ENCODE peak calls at places on chromosome 1, in seven cellular contexts. S, D, W, M, T, I and C are unnamed samples.

GRCh38 chr1:168441745-168442144 is 102.1 kb downstream of the XCL2 start:
- DNase-seq in S (no peak), D (no peak), W (no peak), M (peak; percentile 5), T (no peak), I (no peak), C (no peak)

GRCh38 chr1:150555198-150555970 is 6.2 kb downstream of the ADAMTSL4 start:
- DNase-seq in S (no peak), D (no peak), W (peak; percentile 1), M (no peak), T (no peak), I (peak; percentile 39), C (no peak)

GRCh38 chr1:219931033-219931432 is 2.7 kb upstream of the SLC30A10 start:
- DNase-seq in S (no peak), D (no peak), W (no peak), M (no peak), T (no peak), I (no peak), C (no peak)

GRCh38 chr1:147758379-147759100 is 1.9 kb downstream of the GJA5 start:
- DNase-seq in S (no peak), D (no peak), W (no peak), M (no peak), T (no peak), I (no peak), C (no peak)

GRCh38 chr1:33426906-33427305 is 4.0 kb downstream of the PHC2 start:
- DNase-seq in S (no peak), D (no peak), W (no peak), M (no peak), T (no peak), I (no peak), C (no peak)

GRCh38 chr1:68321084-68321685 is 88.9 kb upstream of the WLS start:
- DNase-seq in S (peak; percentile 16), D (peak; percentile 67), W (no peak), M (peak; percentile 61), T (peak; percentile 70), I (peak; percentile 79), C (no peak)

GRCh38 chr1:168637350-168637991 is 61.1 kb downstream of the XCL1 start:
- DNase-seq in S (peak; percentile 40), D (no peak), W (no peak), M (peak; percentile 38), T (no peak), I (no peak), C (peak; percentile 15)

GRCh38 chr1:162823231-162823630 is 32.7 kb downstream of the HSD17B7 start:
- DNase-seq in S (no peak), D (no peak), W (peak; percentile 41), M (no peak), T (no peak), I (no peak), C (no peak)

GRCh38 chr1:109910123-109910962 is at the start of gene CSF1:
- DNase-seq in S (peak; percentile 83), D (peak; percentile 92), W (peak; percentile 78), M (peak; percentile 86), T (peak; percentile 71), I (peak; percentile 82), C (peak; percentile 84)

GRCh38 chr1:100351095-100351884 is 1.0 kb upstream of the CDC14A start:
- DNase-seq in S (peak; percentile 84), D (peak; percentile 90), W (peak; percentile 91), M (peak; percentile 84), T (peak; percentile 88), I (peak; percentile 87), C (peak; percentile 83)

GRCh38 chr1:92934395-92935378 is 26.6 kb downstream of the DIPK1A start:
- DNase-seq in S (no peak), D (no peak), W (no peak), M (peak; percentile 76), T (no peak), I (no peak), C (no peak)

GRCh38 chr1:8482844-8483436 is 165.0 kb downstream of the SLC45A1 start:
- DNase-seq in S (no peak), D (no peak), W (no peak), M (peak; percentile 63), T (no peak), I (no peak), C (no peak)

GRCh38 chr1:101130673-101131072 is 105.1 kb upstream of the DPH5 start:
- DNase-seq in S (no peak), D (no peak), W (no peak), M (peak; percentile 40), T (no peak), I (no peak), C (no peak)

GRCh38 chr1:152141971-152142584 is 16.9 kb downstream of the RPTN start:
- DNase-seq in S (peak; percentile 24), D (no peak), W (peak; percentile 44), M (peak; percentile 54), T (peak; percentile 21), I (peak; percentile 50), C (peak; percentile 19)

GRCh38 chr1:41464886-41465285 is 19.6 kb downstream of the EDN2 start:
- DNase-seq in S (no peak), D (no peak), W (no peak), M (no peak), T (no peak), I (no peak), C (no peak)

DNA sequence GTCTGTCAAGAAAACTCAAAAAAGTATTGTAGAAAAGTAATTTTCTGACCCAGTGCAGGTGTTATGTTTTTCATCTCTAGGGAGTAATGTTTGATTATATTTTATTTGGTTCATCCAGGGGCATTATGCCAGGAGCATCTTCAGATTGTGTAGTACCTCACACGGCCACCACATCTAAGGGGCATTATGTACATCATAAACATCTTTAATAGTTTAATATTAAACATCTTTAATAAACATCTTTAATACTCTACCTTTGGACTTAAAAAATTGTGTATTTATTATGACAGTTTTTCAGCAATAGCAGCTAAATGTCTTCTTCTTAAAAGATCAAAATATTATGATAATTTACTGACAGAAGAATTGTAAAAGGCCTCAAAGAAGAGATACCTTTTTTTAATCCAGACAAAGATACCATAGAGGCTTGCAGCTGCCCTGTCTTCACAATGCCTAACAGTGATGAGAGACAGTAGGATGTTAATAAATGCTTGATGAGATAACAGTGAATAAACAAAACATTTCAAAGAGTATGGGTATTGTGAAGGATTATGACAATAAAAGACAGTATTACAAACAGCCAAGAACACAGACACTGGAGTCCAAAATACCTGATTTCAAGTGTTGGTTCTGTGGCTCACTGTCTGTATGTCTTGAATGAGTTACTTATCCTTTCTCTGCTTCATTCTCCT is 240.9 kb upstream of the ADGRL2 start:
- DNase-seq in S (no peak), D (no peak), W (no peak), M (no peak), T (no peak), I (no peak), C (no peak)
- TF ChIP-seq CTCF in S (no peak), D (peak; percentile 44), W (no peak), M (no peak), T (peak; percentile 22), I (no peak), C (no peak)

GRCh38 chr1:218361298-218362065 is 16.3 kb downstream of the TGFB2 start:
- DNase-seq in S (no peak), D (no peak), W (peak; percentile 8), M (peak; percentile 80), T (no peak), I (no peak), C (no peak)
- TF ChIP-seq CTCF in S (no peak), D (peak; percentile 61), W (no peak), M (peak; percentile 83), T (peak; percentile 59), I (peak; percentile 46), C (peak; percentile 11)

DNA sequence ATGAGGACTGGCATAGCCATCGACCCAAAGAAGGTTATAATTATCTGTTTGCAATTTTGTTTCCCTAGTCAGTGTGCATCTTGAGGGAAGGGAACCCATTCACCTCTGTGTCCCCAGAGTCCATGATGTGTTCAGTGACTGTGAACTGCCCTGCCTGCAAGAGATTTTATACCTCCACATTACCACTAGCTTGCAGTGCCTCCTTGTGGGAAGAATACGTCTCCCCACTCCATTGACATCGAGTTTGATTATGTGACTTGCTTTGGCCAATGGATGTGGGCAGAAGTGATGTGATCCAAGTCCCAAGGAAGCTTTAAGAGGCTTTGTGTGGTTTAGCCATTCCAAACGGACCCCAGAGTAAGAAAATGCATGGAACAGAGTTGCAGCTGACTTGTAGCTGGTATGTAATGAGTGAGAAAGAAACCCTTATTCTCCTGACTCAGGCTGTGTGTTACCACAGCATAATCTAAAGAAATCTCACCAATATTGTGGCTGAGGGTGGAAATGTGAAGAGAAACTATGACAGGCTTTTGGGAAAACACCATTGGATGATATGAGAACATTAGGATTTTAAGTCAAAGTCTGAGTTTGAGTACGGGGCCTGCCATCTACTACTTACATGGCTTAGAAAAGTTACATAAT is 47.8 kb upstream of the NRDC start:
- DNase-seq in S (no peak), D (no peak), W (peak; percentile 18), M (peak; percentile 59), T (no peak), I (no peak), C (no peak)
- TF ChIP-seq CTCF in S (no peak), D (no peak), W (no peak), M (peak; percentile 50), T (no peak), I (no peak), C (no peak)

GRCh38 chr1:156626079-156626438 is 6.8 kb downstream of the HAPLN2 start:
- DNase-seq in S (no peak), D (no peak), W (no peak), M (no peak), T (no peak), I (no peak), C (no peak)

GRCh38 chr1:156624814-156625435 is 5.7 kb downstream of the HAPLN2 start:
- DNase-seq in S (no peak), D (no peak), W (no peak), M (no peak), T (peak; percentile 43), I (no peak), C (no peak)

GRCh38 chr1:156622581-156623297 is 3.5 kb downstream of the HAPLN2 start:
- DNase-seq in S (no peak), D (no peak), W (no peak), M (no peak), T (no peak), I (no peak), C (no peak)

GRCh38 chr1:156625436-156626078 is 6.3 kb downstream of the HAPLN2 start:
- DNase-seq in S (peak; percentile 75), D (no peak), W (peak; percentile 74), M (peak; percentile 28), T (peak; percentile 78), I (peak; percentile 66), C (peak; percentile 75)

GRCh38 chr1:156623946-156624813 is 5.0 kb downstream of the HAPLN2 start:
- DNase-seq in S (peak; percentile 72), D (no peak), W (peak; percentile 58), M (peak; percentile 24), T (peak; percentile 76), I (peak; percentile 53), C (peak; percentile 72)
- TF ChIP-seq CTCF in S (peak; percentile 26), D (peak; percentile 55), W (peak; percentile 40), M (peak; percentile 42), T (peak; percentile 21), I (peak; percentile 38), C (peak; percentile 54)

DNA sequence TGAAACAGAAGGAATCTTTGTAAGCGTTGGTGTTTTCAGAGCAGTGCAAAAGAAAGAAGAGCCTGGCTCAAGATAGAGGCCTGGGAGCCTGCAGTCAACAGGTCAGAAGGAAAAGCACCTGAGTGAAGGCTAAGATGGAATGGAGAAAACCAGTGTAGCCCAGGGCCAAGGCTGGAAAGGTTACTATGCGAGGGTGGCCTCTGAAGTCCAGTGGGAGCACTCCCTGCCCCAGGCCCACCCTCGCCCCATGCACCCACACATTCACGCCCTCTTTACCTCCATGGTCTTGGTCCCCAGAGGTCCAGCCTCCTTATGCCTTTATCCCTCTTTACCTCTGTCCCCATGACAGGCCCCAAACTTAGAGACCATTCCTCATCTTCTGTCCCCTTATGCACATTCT is 169.2 kb upstream of the ZNF644 start:
- DNase-seq in S (no peak), D (no peak), W (no peak), M (no peak), T (no peak), I (no peak), C (no peak)
- TF ChIP-seq CTCF in S (no peak), D (no peak), W (no peak), M (no peak), T (no peak), I (no peak), C (no peak)